ENCODE peak calls at places on chromosomes 1 and 21, in four cellular contexts. A is HepG2, K is GM12891, T is K562. F is an unnamed sample.

GRCh38 chr1:59128784-59129227 is 168.1 kb upstream of the FGGY start:
- DNase-seq in A (no peak), K (no peak), T (no peak), F (no peak)

GRCh38 chr21:25573409-25574206 is 33.7 kb downstream of the MRPL39 start:
- DNase-seq in A (peak; percentile 6), K (no peak), T (peak; percentile 38), F (no peak)

GRCh38 chr1:38332649-38333310 is 286.2 kb upstream of the POU3F1 start:
- DNase-seq in A (no peak), K (no peak), T (peak; percentile 35), F (no peak)

GRCh38 chr1:31239653-31240241 is at the start of gene NKAIN1:
- DNase-seq in A (no peak), K (no peak), T (no peak), F (no peak)

GRCh38 chr21:36754241-36754881 is 55.4 kb downstream of the SIM2 start:
- DNase-seq in A (no peak), K (no peak), T (no peak), F (no peak)

GRCh38 chr1:235423214-235423652 is 56.0 kb downstream of the TBCE start:
- DNase-seq in A (no peak), K (peak; percentile 29), T (no peak), F (peak; percentile 24)

GRCh38 chr1:77392486-77392885 is 110.7 kb downstream of the AK5 start:
- DNase-seq in A (no peak), K (no peak), T (no peak), F (no peak)

GRCh38 chr21:10272216-10272615 is 249.2 kb upstream of the TPTE start:
- DNase-seq in A (peak; percentile 9), K (no peak), T (no peak), F (no peak)

GRCh38 chr1:48043524-48043923 is 46.3 kb upstream of the TRABD2B start:
- DNase-seq in A (no peak), K (no peak), T (no peak), F (no peak)

GRCh38 chr1:19452221-19452663 is 33.1 kb downstream of the CAPZB start:
- DNase-seq in A (no peak), K (no peak), T (no peak), F (no peak)

GRCh38 chr1:233328661-233329498 is 1.4 kb downstream of the MAP3K21 start:
- DNase-seq in A (no peak), K (no peak), T (no peak), F (no peak)

GRCh38 chr1:156750932-156751723 is at the start of gene HDGF:
- DNase-seq in A (no peak), K (no peak), T (peak; percentile 45), F (no peak)

GRCh38 chr1:86018311-86018923 is 138.2 kb downstream of the COL24A1 start:
- DNase-seq in A (peak; percentile 10), K (no peak), T (peak; percentile 7), F (no peak)
- TF ChIP-seq TAF1 in A (no peak), K (no peak), T (no peak), F (no peak)

GRCh38 chr1:94095112-94095637 is 25.8 kb downstream of the ABCA4 start:
- DNase-seq in A (no peak), K (no peak), T (no peak), F (no peak)

GRCh38 chr1:94094466-94095111 is 26.4 kb downstream of the ABCA4 start:
- DNase-seq in A (no peak), K (no peak), T (no peak), F (no peak)

GRCh38 chr1:94093996-94094395 is 27.0 kb downstream of the ABCA4 start:
- DNase-seq in A (no peak), K (no peak), T (no peak), F (no peak)

GRCh38 chr1:94092210-94092613 is 28.7 kb downstream of the ABCA4 start:
- DNase-seq in A (no peak), K (no peak), T (no peak), F (no peak)

GRCh38 chr1:94093351-94093750 is 27.6 kb downstream of the ABCA4 start:
- DNase-seq in A (no peak), K (no peak), T (no peak), F (no peak)
- TF ChIP-seq POLR2A in A (no peak), K (no peak), T (no peak), F (no peak)

DNA sequence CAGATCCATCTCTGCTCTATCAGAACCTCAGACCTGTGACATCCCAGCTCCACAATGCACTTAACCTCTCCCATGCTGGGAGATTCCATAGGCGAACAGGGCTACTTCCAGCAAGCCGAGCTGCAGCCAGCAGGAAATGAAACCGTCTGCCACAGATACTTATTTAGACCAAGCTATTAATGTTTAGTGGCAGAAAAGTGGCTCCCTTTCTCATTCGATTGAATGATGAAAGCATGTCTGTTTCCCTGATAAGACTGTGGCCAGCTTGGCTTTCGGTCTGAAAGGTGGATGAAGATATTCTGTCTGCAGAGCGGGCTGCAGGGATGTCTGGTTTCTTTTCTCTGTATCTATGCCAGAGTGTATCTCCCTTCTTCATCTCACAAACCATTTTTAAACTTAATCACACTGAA is 146.4 kb downstream of the GREM2 start:
- DNase-seq in A (no peak), K (no peak), T (no peak), F (no peak)
- TF ChIP-seq POLR2AphosphoS5 in A (no peak), K (no peak), T (no peak), F (no peak)

GRCh38 chr1:195733826-195734225 is 874.4 kb downstream of the KCNT2 start:
- DNase-seq in A (peak; percentile 8), K (no peak), T (no peak), F (no peak)
- TF ChIP-seq TAF1 in A (no peak), K (no peak), T (no peak), F (no peak)

F was measured in GM12892.